ENCODE peak calls at places on chromosome 15, in nine cellular contexts. R, D, F, E, G, Z, O, A and H are unnamed samples.

GRCh38 chr15:91541286-91541685 is 312.2 kb upstream of the SLCO3A1 start:
- DNase-seq in R (no peak), D (no peak), F (no peak), E (no peak), G (no peak), Z (no peak), O (no peak), A (no peak), H (no peak)

GRCh38 chr15:77616072-77616471 is 16.6 kb downstream of the LINGO1 start:
- DNase-seq in R (no peak), D (no peak), F (no peak), E (no peak), G (no peak), Z (no peak), O (no peak), A (no peak), H (no peak)

GRCh38 chr15:76328962-76329361 is 7.6 kb upstream of the ISL2 start:
- DNase-seq in R (no peak), D (no peak), F (no peak), E (no peak), G (no peak), Z (no peak), O (no peak), A (peak), H (no peak)

GRCh38 chr15:41607033-41607432 is 48.0 kb downstream of the TYRO3 start:
- DNase-seq in R (no peak), D (no peak), F (peak), E (no peak), G (no peak), Z (no peak), O (no peak), A (no peak), H (no peak)

GRCh38 chr15:36501063-36501678 is 78.3 kb upstream of the CDIN1 start:
- DNase-seq in R (no peak), D (no peak), F (peak), E (peak), G (peak), Z (no peak), O (peak), A (peak), H (no peak)

GRCh38 chr15:95262866-95263564 is 1031.7 kb downstream of the MCTP2 start:
- DNase-seq in R (no peak), D (no peak), F (peak), E (no peak), G (no peak), Z (no peak), O (no peak), A (no peak), H (no peak)

GRCh38 chr15:73374599-73374998 is 5.8 kb upstream of the HCN4 start:
- DNase-seq in R (no peak), D (no peak), F (no peak), E (no peak), G (no peak), Z (no peak), O (no peak), A (no peak), H (no peak)

GRCh38 chr15:25850154-25851111 is 12.7 kb downstream of the ATP10A start:
- DNase-seq in R (peak), D (peak), F (peak), E (no peak), G (no peak), Z (peak), O (peak), A (peak), H (peak)

GRCh38 chr15:100558771-100559254 is 30.1 kb upstream of the CERS3 start:
- DNase-seq in R (no peak), D (no peak), F (no peak), E (no peak), G (no peak), Z (no peak), O (no peak), A (no peak), H (no peak)

GRCh38 chr15:67741313-67741712 is 84.0 kb upstream of the SKOR1 start:
- DNase-seq in R (no peak), D (no peak), F (no peak), E (no peak), G (no peak), Z (no peak), O (no peak), A (no peak), H (no peak)

GRCh38 chr15:77836116-77836798 is 203.5 kb upstream of the LINGO1 start:
- DNase-seq in R (no peak), D (no peak), F (no peak), E (no peak), G (no peak), Z (no peak), O (no peak), A (peak), H (no peak)

GRCh38 chr15:52031542-52031941 is 12.5 kb downstream of the MAPK6 start:
- DNase-seq in R (no peak), D (no peak), F (no peak), E (no peak), G (no peak), Z (no peak), O (no peak), A (peak), H (no peak)

GRCh38 chr15:89071471-89071870 is 16.8 kb upstream of the ABHD2 start:
- DNase-seq in R (no peak), D (no peak), F (no peak), E (no peak), G (no peak), Z (no peak), O (no peak), A (peak), H (no peak)

GRCh38 chr15:98213346-98213979 is 253.0 kb downstream of the ARRDC4 start:
- DNase-seq in R (no peak), D (no peak), F (no peak), E (no peak), G (no peak), Z (no peak), O (no peak), A (no peak), H (no peak)

GRCh38 chr15:48935236-48935635 is 28.5 kb downstream of the SHC4 start:
- DNase-seq in R (no peak), D (no peak), F (peak), E (no peak), G (no peak), Z (no peak), O (no peak), A (no peak), H (no peak)

GRCh38 chr15:99704444-99704838 is 28.8 kb downstream of the LYSMD4 start:
- DNase-seq in R (no peak), D (no peak), F (peak), E (peak), G (no peak), Z (peak), O (peak), A (peak), H (no peak)

DNA sequence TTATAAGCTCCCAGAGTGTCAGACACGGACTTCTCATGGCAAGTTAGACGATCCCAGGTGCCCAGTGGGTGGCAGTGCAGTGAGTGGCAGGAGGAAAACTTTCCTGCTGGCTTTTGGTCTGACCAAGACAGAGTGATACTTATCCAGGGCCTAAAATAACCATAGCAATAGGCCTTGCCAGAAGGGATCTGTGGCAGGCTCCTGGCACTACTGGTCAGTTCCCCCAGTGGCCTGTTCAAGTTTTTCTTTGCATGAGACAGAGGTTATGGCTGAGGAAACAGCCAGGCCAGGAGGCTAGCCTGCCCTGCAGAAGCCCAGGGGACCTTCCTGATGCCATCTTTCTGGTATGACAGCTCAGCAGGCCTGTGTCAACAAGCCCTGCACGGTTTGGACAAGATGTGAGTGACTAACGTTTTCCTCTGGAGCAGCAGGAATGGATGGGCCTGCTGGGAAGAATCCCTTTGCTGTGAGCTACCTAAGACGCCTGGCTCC is 17.9 kb downstream of the SCG5 start:
- DNase-seq in R (no peak), D (no peak), F (peak), E (no peak), G (no peak), Z (no peak), O (no peak), A (peak), H (no peak)
- TF ChIP-seq CTCF in R (no peak), D (no peak), F (no peak), E (no peak), G (no peak), Z (no peak), O (no peak), A (peak), H (no peak)

DNA sequence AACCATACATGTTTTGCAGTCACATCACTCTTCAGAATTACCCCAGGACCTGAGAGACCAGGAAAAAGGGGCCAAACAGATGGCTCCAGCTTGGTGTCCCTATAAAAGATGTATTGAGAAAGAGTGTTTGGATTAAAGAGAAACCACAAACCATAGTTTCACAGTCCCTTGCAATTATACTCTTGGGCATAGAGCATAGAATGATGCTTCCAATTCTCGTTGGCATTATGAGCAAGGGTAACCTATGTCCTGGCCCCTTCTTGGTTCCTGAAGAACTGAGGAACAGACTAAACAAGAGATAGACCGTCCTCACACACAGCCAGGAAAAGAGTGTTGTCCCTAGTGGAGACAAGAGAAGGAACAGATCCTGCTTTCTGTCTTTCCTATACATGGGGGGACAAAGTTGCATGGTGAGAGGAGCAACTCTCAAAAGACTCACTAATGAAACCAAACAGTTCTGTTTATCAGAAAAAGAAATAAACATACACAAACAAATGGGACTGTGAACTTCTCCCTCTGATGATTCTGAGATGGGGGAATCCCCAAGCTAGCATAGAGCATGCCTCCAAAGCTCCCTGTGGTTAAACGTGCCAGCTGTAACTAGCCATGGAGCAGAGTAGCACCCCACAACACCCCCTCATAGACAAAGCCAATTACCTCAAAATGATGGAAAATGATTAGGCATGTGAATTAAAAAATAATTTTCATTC is 908.6 kb downstream of the NTRK3 start:
- DNase-seq in R (no peak), D (no peak), F (no peak), E (no peak), G (no peak), Z (no peak), O (no peak), A (no peak), H (no peak)
- TF ChIP-seq CTCF in R (no peak), D (no peak), F (no peak), E (no peak), G (no peak), Z (no peak), O (no peak), A (no peak), H (no peak)

GRCh38 chr15:80835338-80835737 is 56.2 kb downstream of the CEMIP start:
- DNase-seq in R (no peak), D (no peak), F (no peak), E (no peak), G (peak), Z (no peak), O (no peak), A (no peak), H (no peak)
- TF ChIP-seq CTCF in R (no peak), D (no peak), F (peak), E (peak), G (peak), Z (no peak), O (no peak), A (no peak), H (no peak)

DNA sequence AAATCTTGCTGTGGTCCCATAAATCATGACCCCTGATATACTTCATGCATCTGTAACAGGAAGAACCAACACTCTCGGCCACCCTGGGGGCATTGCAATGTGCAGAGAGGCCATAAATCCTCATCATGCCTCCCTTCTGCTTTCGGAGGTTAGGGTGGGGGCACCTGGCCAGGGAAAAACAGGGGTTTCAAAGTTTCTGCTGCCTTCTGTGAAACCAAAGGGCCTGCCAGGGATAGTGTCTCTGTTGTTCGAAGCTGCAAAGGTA is 193.5 kb downstream of the TLE3 start:
- DNase-seq in R (no peak), D (no peak), F (no peak), E (no peak), G (no peak), Z (no peak), O (no peak), A (no peak), H (no peak)
- TF ChIP-seq CTCF in R (no peak), D (no peak), F (no peak), E (no peak), G (no peak), Z (no peak), O (no peak), A (no peak), H (no peak)

DNA sequence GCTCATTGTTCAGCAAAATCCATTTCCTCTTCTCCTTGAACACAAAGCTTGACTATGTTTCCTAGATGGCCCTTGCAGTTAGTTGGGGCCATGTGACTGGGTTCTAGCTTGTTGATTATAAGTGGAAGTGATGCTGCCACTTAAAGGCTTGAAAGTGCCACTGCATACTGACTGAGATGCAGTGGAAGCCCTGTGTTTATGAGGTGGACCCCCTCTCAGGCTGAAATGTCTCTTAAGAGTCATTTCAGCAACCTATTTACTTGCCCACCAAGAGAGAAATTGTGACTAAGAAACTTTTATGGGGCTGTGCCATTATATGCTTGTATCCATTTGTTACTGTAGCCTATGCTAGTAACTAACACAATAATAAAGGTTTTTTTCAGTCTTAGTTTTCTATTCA is 8.4 kb upstream of the ANP32A start:
- DNase-seq in R (no peak), D (no peak), F (no peak), E (no peak), G (no peak), Z (no peak), O (no peak), A (peak), H (no peak)
- TF ChIP-seq CTCF in R (peak), D (no peak), F (peak), E (peak), G (peak), Z (peak), O (peak), A (peak), H (peak)

GRCh38 chr15:55615445-55615844 is 27.3 kb upstream of the PYGO1 start:
- DNase-seq in R (no peak), D (no peak), F (no peak), E (no peak), G (no peak), Z (no peak), O (no peak), A (no peak), H (no peak)

GRCh38 chr15:55619783-55620182 is 31.6 kb upstream of the PYGO1 start:
- DNase-seq in R (no peak), D (no peak), F (no peak), E (no peak), G (no peak), Z (no peak), O (no peak), A (no peak), H (no peak)

GRCh38 chr15:55618396-55618795 is 30.3 kb upstream of the PYGO1 start:
- DNase-seq in R (no peak), D (no peak), F (no peak), E (no peak), G (no peak), Z (no peak), O (no peak), A (no peak), H (no peak)
- TF ChIP-seq CTCF in R (no peak), D (no peak), F (no peak), E (no peak), G (no peak), Z (no peak), O (no peak), A (no peak), H (no peak)

DNA sequence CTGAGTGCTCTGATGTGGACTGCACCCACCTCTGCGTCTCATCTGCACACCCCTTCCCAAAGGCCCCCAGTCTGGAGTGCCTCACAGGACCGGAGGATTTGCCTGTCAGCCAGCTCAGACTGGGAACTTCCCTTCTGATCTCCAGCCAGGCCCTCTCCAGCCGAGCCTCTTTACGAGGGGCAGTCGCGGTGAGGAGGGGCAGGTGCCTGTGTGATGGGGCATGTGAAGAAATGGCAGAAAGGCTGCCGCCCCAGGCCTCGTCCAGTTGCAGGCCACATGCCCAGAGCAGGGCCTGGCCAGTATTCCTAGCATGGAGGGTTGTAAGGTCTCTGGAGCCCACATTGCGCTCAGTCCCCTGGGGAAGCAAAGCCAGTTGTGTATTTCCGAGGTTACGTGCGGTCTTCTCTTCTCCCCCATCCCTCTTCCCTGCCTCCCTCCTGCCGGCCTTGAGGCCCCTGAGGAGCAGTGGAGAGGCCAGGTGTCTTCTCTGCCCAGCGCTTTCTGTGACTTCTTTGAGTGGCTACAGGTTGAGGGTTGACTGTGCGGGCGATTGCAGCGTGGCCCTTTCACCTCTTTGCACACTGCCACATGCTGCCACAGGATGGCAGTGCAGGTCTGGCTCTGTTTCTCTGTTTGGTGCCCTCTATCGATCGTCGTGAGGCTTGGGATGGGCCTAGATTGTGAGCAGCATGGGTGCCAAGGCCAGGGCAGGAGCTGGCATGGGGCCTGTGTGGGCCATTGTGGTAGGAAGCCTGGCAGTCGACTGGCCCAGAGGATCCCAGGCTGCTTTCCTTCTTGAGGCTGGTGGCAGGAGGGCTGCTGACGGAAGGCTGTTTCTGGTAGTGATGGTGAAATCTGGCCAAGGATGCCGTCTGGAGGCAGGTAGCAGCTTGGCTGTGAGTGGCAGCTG is 5.3 kb downstream of the CLK3 start:
- DNase-seq in R (peak), D (no peak), F (peak), E (peak), G (peak), Z (peak), O (peak), A (peak), H (peak)
- TF ChIP-seq CTCF in R (peak), D (peak), F (peak), E (peak), G (peak), Z (peak), O (peak), A (peak), H (peak)

DNA sequence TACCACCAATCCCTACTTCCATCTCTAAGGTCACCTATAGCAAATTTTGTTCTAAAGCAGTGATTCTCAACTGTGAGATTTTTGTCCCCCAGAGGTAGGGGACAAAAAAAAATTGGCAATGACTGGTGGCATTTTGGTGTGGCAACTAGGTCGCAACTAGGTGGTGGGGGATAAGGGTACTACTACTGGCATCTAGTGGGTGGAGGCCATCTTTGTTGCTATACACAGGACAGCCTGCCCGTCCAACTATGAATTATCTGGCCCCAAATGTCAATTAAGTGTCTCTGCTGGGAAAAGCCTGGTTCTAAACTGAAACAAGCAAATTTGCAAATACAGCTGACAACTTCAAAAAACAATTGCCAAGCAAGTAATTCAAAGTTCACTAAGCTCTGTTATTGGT is 1.4 kb downstream of the MTMR10 start:
- DNase-seq in R (no peak), D (no peak), F (no peak), E (no peak), G (no peak), Z (no peak), O (no peak), A (peak), H (no peak)
- TF ChIP-seq CTCF in R (no peak), D (no peak), F (peak), E (no peak), G (no peak), Z (no peak), O (no peak), A (no peak), H (no peak)